ENCODE peak calls at places on chromosomes 3 and 15, in eight cellular contexts. T, C, P, E, H, R, Y and J are unnamed samples.

GRCh38 chr3:124860599-124860998 is 26.6 kb downstream of the ITGB5 start:
- DNase-seq in T (peak), C (peak), P (peak), E (no peak), H (no peak), R (peak), Y (peak), J (peak)

GRCh38 chr3:182626484-182627467 is 166.5 kb upstream of the ATP11B start:
- DNase-seq in T (no peak), C (no peak), P (no peak), E (no peak), H (no peak), R (no peak), Y (no peak), J (no peak)

GRCh38 chr15:90126457-90127435 is 24.5 kb upstream of the IDH2 start:
- DNase-seq in T (no peak), C (no peak), P (no peak), E (no peak), H (peak), R (peak), Y (no peak), J (no peak)

GRCh38 chr3:42504334-42505202 is 2.1 kb downstream of the VIPR1 start:
- DNase-seq in T (no peak), C (no peak), P (no peak), E (no peak), H (peak), R (peak), Y (no peak), J (no peak)

GRCh38 chr3:147299656-147300055 is 106.7 kb downstream of the ZIC4 start:
- DNase-seq in T (no peak), C (no peak), P (no peak), E (no peak), H (no peak), R (no peak), Y (no peak), J (peak)

GRCh38 chr3:103393395-103394186 is 958.8 kb downstream of the ZPLD1 start:
- DNase-seq in T (no peak), C (no peak), P (no peak), E (no peak), H (no peak), R (no peak), Y (no peak), J (no peak)

GRCh38 chr3:25915673-25916072 is 125.8 kb downstream of the OXSM start:
- DNase-seq in T (no peak), C (no peak), P (no peak), E (no peak), H (no peak), R (no peak), Y (no peak), J (no peak)

GRCh38 chr3:195068481-195069080 is 202.4 kb downstream of the XXYLT1 start:
- DNase-seq in T (no peak), C (no peak), P (no peak), E (no peak), H (no peak), R (no peak), Y (no peak), J (no peak)

GRCh38 chr3:171055336-171056178 is 29.0 kb upstream of the SLC2A2 start:
- DNase-seq in T (no peak), C (peak), P (peak), E (no peak), H (no peak), R (no peak), Y (peak), J (peak)

GRCh38 chr15:83285979-83286553 is 1.6 kb upstream of the BNC1 start:
- DNase-seq in T (peak), C (peak), P (peak), E (no peak), H (no peak), R (no peak), Y (peak), J (peak)

GRCh38 chr15:63719281-63719680 is 114.5 kb downstream of the HERC1 start:
- DNase-seq in T (peak), C (no peak), P (no peak), E (no peak), H (no peak), R (no peak), Y (no peak), J (no peak)

GRCh38 chr3:112858410-112859069 is 11.9 kb upstream of the CD200R1L start:
- DNase-seq in T (peak), C (no peak), P (no peak), E (no peak), H (no peak), R (no peak), Y (no peak), J (no peak)

GRCh38 chr3:45554001-45554691 is 40.4 kb upstream of the LIMD1 start:
- DNase-seq in T (no peak), C (peak), P (no peak), E (no peak), H (peak), R (peak), Y (no peak), J (peak)

GRCh38 chr3:131705099-131705498 is 202.3 kb upstream of the MRPL3 start:
- DNase-seq in T (no peak), C (no peak), P (no peak), E (no peak), H (no peak), R (no peak), Y (no peak), J (no peak)

GRCh38 chr3:16130066-16130465 is 44.4 kb upstream of the GALNT15 start:
- DNase-seq in T (no peak), C (peak), P (peak), E (no peak), H (no peak), R (no peak), Y (no peak), J (peak)

GRCh38 chr3:12895391-12896205 is 54.2 kb upstream of the RPL32 start:
- DNase-seq in T (peak), C (no peak), P (no peak), E (no peak), H (no peak), R (no peak), Y (no peak), J (no peak)

GRCh38 chr3:61668317-61668864 is 107.0 kb downstream of the PTPRG start:
- DNase-seq in T (no peak), C (no peak), P (no peak), E (no peak), H (no peak), R (no peak), Y (no peak), J (no peak)

GRCh38 chr3:15831927-15832326 is 34.1 kb upstream of the ANKRD28 start:
- DNase-seq in T (no peak), C (no peak), P (no peak), E (no peak), H (no peak), R (no peak), Y (no peak), J (no peak)

GRCh38 chr3:101252307-101252706 is 68.1 kb downstream of the IMPG2 start:
- DNase-seq in T (no peak), C (no peak), P (no peak), E (no peak), H (no peak), R (no peak), Y (no peak), J (no peak)

GRCh38 chr3:36548712-36549111 is 168.4 kb downstream of the STAC start:
- DNase-seq in T (peak), C (no peak), P (no peak), E (no peak), H (no peak), R (no peak), Y (no peak), J (no peak)

GRCh38 chr15:68405426-68406250 is 26.3 kb downstream of the ITGA11 start:
- DNase-seq in T (no peak), C (no peak), P (no peak), E (no peak), H (peak), R (peak), Y (no peak), J (no peak)

GRCh38 chr3:167918686-167919085 is 177.0 kb downstream of the GOLIM4 start:
- DNase-seq in T (no peak), C (no peak), P (no peak), E (no peak), H (no peak), R (no peak), Y (no peak), J (no peak)

GRCh38 chr15:33675246-33675645 is 293.1 kb upstream of the CHRM5 start:
- DNase-seq in T (peak), C (peak), P (no peak), E (no peak), H (peak), R (no peak), Y (peak), J (peak)

GRCh38 chr3:115663414-115663813 is 40.1 kb downstream of the GAP43 start:
- DNase-seq in T (no peak), C (no peak), P (no peak), E (no peak), H (no peak), R (no peak), Y (no peak), J (no peak)

GRCh38 chr15:29037997-29038700 is 152.4 kb downstream of the APBA2 start:
- DNase-seq in T (no peak), C (no peak), P (no peak), E (no peak), H (no peak), R (no peak), Y (no peak), J (no peak)

GRCh38 chr15:66573719-66574641 is 8.2 kb upstream of the LCTL start:
- DNase-seq in T (no peak), C (no peak), P (no peak), E (no peak), H (peak), R (no peak), Y (no peak), J (peak)

GRCh38 chr15:40006003-40006402 is 33.0 kb downstream of the SRP14 start:
- DNase-seq in T (no peak), C (peak), P (no peak), E (no peak), H (no peak), R (no peak), Y (no peak), J (peak)

GRCh38 chr3:172911142-172911541 is 160.6 kb downstream of the ECT2 start:
- DNase-seq in T (no peak), C (no peak), P (no peak), E (no peak), H (no peak), R (no peak), Y (no peak), J (no peak)

GRCh38 chr15:81469154-81469553 is 95.1 kb upstream of the TMC3 start:
- DNase-seq in T (peak), C (no peak), P (no peak), E (no peak), H (no peak), R (no peak), Y (no peak), J (no peak)

GRCh38 chr3:127747751-127748521 is 74.4 kb downstream of the MGLL start:
- DNase-seq in T (peak), C (peak), P (peak), E (no peak), H (peak), R (peak), Y (peak), J (peak)
- TF ChIP-seq CTCF in T (no peak), C (no peak), P (peak), E (no peak), H (no peak), R (no peak), Y (peak), J (no peak)

DNA sequence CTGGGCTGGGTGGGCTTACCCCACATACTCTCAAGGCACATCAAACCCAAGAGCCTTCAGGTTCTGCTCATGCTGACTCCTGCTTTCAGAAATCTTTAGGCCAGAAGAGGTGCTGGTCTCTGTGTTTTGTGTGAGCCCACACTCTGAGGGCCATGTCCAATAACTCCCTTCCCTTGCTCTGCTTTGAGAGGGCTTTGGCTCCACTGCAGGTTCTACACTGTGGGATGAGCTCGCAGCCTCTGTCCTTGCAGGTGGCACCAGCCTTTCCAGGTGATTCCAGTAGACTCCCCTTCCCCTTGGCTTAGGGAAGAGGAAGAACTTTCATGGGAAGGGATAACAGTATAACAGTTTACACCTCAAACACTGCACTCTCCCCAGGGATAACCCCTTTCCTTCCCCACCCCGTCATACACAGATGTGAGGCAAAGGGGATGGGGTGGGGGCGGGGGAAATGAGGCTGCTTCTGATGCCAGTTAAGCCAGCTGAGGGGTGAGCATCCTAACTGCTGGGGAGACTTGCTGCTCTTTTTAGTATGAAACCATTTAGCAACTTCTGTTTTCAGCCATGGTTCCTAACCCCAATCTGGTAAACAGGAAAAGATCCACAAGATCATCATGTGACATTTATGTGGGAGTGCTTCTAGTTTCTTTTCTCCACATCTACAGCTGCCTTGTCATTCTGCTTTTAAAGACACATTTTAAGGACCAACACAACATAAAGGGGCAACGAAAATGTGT is 262.4 kb downstream of the SLC9A9 start:
- DNase-seq in T (no peak), C (peak), P (no peak), E (no peak), H (no peak), R (no peak), Y (no peak), J (peak)
- H3K4me3 ChIP-seq in T (no peak), C (no peak), P (no peak), E (no peak), H (no peak), R (no peak), Y (no peak), J (no peak)

GRCh38 chr15:77738441-77739437 is 106.0 kb upstream of the LINGO1 start:
- DNase-seq in T (no peak), C (no peak), P (no peak), E (no peak), H (peak), R (no peak), Y (no peak), J (no peak)

GRCh38 chr15:77739591-77740378 is 107.1 kb upstream of the LINGO1 start:
- DNase-seq in T (no peak), C (no peak), P (no peak), E (peak), H (peak), R (no peak), Y (no peak), J (no peak)

GRCh38 chr15:77734306-77734705 is 101.6 kb upstream of the LINGO1 start:
- DNase-seq in T (no peak), C (no peak), P (no peak), E (no peak), H (no peak), R (no peak), Y (no peak), J (no peak)

GRCh38 chr15:77738038-77738370 is 105.3 kb upstream of the LINGO1 start:
- DNase-seq in T (no peak), C (no peak), P (no peak), E (no peak), H (no peak), R (no peak), Y (no peak), J (no peak)

DNA sequence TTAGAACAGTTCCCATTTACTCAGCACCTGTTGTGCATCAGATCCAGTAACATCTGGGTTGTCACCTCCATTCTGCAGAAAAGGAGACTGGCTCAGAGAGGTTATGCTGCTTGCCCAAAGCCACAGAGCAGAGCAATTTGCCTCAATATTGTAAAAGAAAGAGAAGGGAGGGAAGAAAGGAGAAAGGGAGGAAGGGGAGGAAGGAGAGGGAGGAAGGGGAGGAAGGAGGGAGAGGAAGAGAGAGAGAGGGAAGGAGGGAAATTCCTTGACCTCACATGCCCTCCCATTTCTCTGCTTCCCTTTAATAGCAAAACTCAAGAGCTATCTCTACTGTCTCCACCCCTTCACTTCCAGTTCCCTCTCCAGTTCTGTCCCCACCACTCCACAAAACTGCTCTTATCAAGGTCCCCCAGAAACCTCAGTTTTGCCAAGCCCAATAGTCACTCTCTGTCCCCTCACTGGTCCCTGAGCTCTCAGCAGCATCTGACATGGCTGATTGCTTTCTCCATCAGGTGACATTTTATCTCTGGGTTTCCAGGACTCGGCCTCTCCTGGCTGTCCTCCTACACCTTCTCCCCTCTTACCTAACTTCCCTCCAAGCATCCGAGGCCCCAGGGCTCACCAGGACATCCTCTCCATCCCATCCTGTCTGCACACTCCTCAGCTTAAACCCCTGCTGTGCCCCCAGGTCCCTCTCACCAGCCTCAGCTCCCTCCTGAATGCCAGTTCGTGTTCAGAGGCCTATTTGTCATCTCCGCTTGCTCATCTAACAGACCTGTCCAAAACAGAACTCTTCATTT is 104.7 kb upstream of the LINGO1 start:
- DNase-seq in T (no peak), C (no peak), P (no peak), E (no peak), H (no peak), R (no peak), Y (no peak), J (no peak)
- TF ChIP-seq CTCF in T (no peak), C (no peak), P (no peak), E (no peak), H (no peak), R (no peak), Y (no peak), J (no peak)

DNA sequence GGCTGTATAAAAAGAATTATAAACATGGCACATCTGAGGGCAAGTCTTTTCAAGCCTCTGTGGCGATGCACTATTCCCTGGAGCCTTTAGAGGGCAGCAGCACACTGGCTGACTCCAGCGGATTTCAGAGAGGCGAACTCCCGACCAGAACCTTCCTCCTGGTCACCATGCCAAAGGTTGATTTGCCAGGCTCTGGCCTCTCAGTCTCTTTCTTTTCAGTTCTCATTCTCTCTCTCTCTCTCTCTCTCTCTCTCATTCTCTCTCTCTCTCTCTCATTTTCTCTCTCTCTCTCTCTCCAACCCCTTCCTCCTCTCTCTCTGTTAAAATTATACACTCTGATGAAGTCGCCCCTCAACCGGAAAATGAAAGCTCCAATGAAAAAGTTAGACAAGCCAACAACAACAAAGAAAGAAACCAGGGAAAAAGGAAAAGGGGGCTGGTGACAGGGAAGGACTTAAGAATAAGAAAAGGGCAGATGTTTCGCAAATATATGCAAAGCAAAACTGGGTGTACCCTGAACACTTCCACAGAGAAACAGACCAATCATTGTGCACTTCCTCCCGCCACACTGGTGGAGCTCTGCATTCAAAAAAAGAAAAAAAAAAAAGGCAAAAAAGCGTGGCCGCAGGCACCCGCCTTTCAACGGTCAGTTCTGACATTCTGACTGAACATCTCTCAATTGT is 90.2 kb downstream of the TIGIT start:
- DNase-seq in T (peak), C (peak), P (no peak), E (peak), H (peak), R (peak), Y (peak), J (peak)
- H3K4me3 ChIP-seq in T (peak), C (peak), P (no peak), E (no peak), H (no peak), R (no peak), Y (no peak), J (peak)

DNA sequence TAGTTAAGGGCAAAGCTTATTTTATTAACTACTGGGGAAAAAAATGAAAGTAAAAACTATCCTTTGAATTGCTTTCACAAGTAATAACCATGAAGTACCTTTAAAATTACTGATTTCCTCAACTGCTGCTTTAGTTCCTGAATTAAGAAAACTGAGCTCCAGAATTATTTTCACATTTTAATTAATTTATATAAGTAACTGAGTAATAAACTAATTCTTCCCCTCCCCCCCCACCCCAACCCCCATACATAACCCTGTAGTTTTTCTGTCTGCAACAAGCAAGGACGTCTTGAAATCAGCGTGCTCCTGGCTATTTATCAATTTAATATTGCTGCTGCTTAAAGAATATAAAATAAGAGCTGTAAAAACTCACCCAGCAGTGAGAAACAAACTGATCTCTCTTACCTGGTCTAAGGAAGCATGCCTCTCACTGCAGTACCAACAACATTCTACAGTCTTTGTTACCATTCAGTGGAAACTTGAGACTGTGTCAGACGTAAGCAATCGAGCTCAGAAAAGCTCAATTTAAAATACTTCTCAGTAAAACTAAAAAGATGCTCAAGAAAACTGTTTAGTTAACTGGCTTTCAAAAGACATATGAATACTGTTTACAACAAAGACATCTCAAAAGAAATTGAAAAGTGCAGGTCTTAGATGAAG is 121.0 kb downstream of the TFDP2 start:
- DNase-seq in T (peak), C (peak), P (peak), E (no peak), H (peak), R (peak), Y (no peak), J (peak)
- TF ChIP-seq CTCF in T (no peak), C (no peak), P (no peak), E (no peak), H (peak), R (no peak), Y (no peak), J (no peak)

GRCh38 chr3:11304160-11304559 is 32.0 kb downstream of the ATG7 start:
- DNase-seq in T (no peak), C (no peak), P (no peak), E (no peak), H (no peak), R (no peak), Y (no peak), J (no peak)
- H3K4me3 ChIP-seq in T (no peak), C (no peak), P (no peak), E (no peak), H (no peak), R (no peak), Y (no peak), J (no peak)

GRCh38 chr15:58221591-58222241 is 83.5 kb downstream of the AQP9 start:
- DNase-seq in T (no peak), C (no peak), P (no peak), E (no peak), H (peak), R (peak), Y (peak), J (peak)
- TF ChIP-seq CTCF in T (peak), C (peak), P (peak), E (peak), H (peak), R (peak), Y (peak), J (peak)